ENCODE peak calls at places on chromosomes 4 and X, in ten cellular contexts. K is tibial nerve, X is ovary, H is right lobe of liver, B is adrenal gland, F is suprapubic skin, Y is upper lobe of left lung, Z is A549, W is esophagus squamous epithelium, G is breast epithelium. U is an unnamed sample.

GRCh38 chr4:174133525-174133924 is 149.9 kb downstream of the FBXO8 start:
- DNase-seq in K (no peak), X (no peak), H (no peak), B (no peak), F (no peak), Y (no peak), Z (no peak), W (no peak), G (no peak), U (no peak)

GRCh38 chr4:141338238-141338637 is 117.5 kb downstream of the ZNF330 start:
- DNase-seq in K (no peak), X (no peak), H (no peak), B (no peak), F (no peak), Y (no peak), Z (no peak), W (no peak), G (no peak), U (no peak)

GRCh38 chr4:90024519-90024918 is 102.7 kb upstream of the CCSER1 start:
- DNase-seq in K (no peak), X (no peak), H (no peak), B (no peak), F (no peak), Y (no peak), Z (no peak), W (no peak), G (no peak), U (no peak)

GRCh38 chr4:164807611-164808010 is 53.7 kb downstream of the SMIM31 start:
- DNase-seq in K (no peak), X (peak), H (no peak), B (no peak), F (no peak), Y (peak), Z (peak), W (no peak), G (no peak), U (no peak)

GRCh38 chr4:89305712-89306437 is 1.7 kb downstream of the GPRIN3 start:
- DNase-seq in K (no peak), X (no peak), H (no peak), B (no peak), F (no peak), Y (peak), Z (peak), W (no peak), G (no peak), U (no peak)

GRCh38 chrX:86845101-86845500 is 672.5 kb upstream of the KLHL4 start:
- DNase-seq in K (no peak), X (no peak), H (no peak), B (no peak), F (no peak), Y (no peak), Z (no peak), W (no peak), G (no peak), U (no peak)

GRCh38 chrX:131059231-131059630 is 1.1 kb downstream of the ARHGAP36 start:
- DNase-seq in K (no peak), X (no peak), H (no peak), B (no peak), F (no peak), Y (no peak), Z (no peak), W (no peak), G (no peak), U (no peak)

GRCh38 chr4:145153181-145153903 is 27.0 kb downstream of the OTUD4 start:
- DNase-seq in K (no peak), X (no peak), H (no peak), B (peak), F (no peak), Y (no peak), Z (no peak), W (no peak), G (no peak), U (no peak)

DNA sequence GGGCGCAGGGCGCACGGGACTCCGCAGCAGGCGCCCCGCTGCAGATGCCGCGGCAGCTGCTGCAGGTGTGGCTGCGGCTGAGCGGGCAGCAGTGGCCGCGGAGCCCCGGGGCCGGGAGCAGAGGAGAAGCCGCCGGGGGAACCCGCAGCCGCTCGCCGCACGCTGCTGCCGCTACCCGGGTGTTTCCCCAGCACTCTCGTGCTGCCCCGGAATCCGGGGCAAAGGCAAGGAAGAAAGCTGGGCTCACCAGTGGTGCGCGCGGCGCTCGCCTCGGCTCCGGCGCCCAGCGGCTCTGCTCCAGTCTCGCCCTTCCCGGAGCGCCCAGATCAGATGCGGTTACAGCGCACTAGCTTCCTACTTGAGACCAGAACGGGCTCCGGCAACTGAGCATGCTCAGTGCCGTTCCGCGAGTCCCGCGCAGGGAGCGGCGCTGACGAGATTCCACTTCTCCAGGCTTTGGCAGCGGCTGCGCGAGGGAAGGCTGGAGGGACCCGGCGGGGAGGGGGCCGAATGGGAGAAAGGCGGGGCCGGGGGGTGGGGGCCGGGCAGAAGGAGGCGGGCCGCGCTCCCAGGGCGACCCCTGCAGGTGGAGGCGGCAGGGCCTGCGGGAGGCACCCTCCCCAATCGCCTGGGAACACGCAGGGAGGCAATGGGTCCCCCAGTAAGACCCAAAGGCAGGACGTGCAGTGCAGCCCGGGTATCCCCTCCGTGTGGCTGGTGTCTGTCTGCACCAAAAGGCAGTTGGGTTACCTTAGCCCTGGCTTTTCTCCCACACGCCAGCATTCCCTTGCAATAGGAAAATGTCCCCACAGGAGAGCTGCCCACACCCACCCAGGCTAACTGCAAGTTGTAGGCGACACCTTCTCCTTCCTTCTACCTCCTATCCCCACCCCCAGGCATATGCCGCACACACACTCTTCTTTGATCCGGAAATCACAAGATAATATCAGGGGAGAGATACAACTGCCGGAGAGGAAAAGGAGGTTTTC is at the start of gene APBB2:
- DNase-seq in K (peak), X (peak), H (peak), B (peak), F (peak), Y (peak), Z (peak), W (peak), G (peak), U (peak)
- TF ChIP-seq POLR2A in K (peak), X (peak), H (peak), B (peak), F (no peak), Y (peak), Z (peak), W (peak), G (no peak), U (peak)

GRCh38 chrX:39017716-39018115 is 216.5 kb downstream of the MID1IP1 start:
- DNase-seq in K (no peak), X (no peak), H (no peak), B (peak), F (no peak), Y (no peak), Z (no peak), W (no peak), G (no peak), U (no peak)

GRCh38 chrX:39020051-39020669 is 218.9 kb downstream of the MID1IP1 start:
- DNase-seq in K (no peak), X (no peak), H (no peak), B (no peak), F (no peak), Y (peak), Z (no peak), W (no peak), G (no peak), U (no peak)

GRCh38 chrX:39018526-39018925 is 217.3 kb downstream of the MID1IP1 start:
- DNase-seq in K (no peak), X (no peak), H (no peak), B (no peak), F (no peak), Y (no peak), Z (no peak), W (no peak), G (no peak), U (no peak)

GRCh38 chrX:39016551-39016950 is 215.3 kb downstream of the MID1IP1 start:
- DNase-seq in K (no peak), X (no peak), H (peak), B (no peak), F (no peak), Y (no peak), Z (no peak), W (no peak), G (no peak), U (no peak)

DNA sequence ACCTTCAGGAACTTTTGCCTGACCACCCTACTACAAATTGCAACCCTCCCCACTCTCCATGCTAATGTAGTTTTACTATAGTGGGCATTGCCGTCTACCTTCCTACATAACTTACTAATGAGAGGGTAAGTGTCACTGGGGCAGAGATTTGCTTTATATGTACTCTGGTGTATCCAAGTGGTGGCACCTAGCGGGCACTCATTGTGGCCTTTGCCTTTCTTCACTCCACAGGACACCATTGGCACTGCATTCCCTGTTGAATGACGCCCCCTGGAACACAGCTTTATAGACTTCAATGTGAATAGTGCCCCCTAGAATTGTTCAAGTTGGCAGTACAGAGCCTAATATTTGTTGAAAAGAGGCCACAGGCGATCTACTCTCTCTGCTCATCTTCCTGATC is 215.8 kb downstream of the MID1IP1 start:
- DNase-seq in K (no peak), X (no peak), H (peak), B (no peak), F (no peak), Y (no peak), Z (peak), W (no peak), G (no peak), U (no peak)
- H3K27ac ChIP-seq in K (no peak), X (no peak), H (no peak), B (no peak), F (no peak), Y (no peak), Z (no peak), W (no peak), G (no peak), U (no peak)

GRCh38 chr4:185120631-185120946 is 22.5 kb upstream of the SLC25A4 start:
- DNase-seq in K (no peak), X (no peak), H (no peak), B (no peak), F (no peak), Y (no peak), Z (no peak), W (no peak), G (no peak), U (no peak)

GRCh38 chr4:185119927-185120630 is 23.0 kb upstream of the SLC25A4 start:
- DNase-seq in K (no peak), X (no peak), H (no peak), B (no peak), F (no peak), Y (no peak), Z (no peak), W (no peak), G (no peak), U (no peak)

GRCh38 chr4:185122681-185123345 is 20.3 kb upstream of the SLC25A4 start:
- DNase-seq in K (no peak), X (no peak), H (no peak), B (no peak), F (no peak), Y (no peak), Z (no peak), W (no peak), G (no peak), U (no peak)

GRCh38 chr4:185127021-185127925 is 15.8 kb upstream of the SLC25A4 start:
- DNase-seq in K (no peak), X (peak), H (peak), B (peak), F (no peak), Y (no peak), Z (peak), W (no peak), G (no peak), U (peak)

GRCh38 chr4:185123479-185123878 is 19.6 kb upstream of the SLC25A4 start:
- DNase-seq in K (no peak), X (no peak), H (no peak), B (no peak), F (no peak), Y (no peak), Z (no peak), W (no peak), G (no peak), U (no peak)
- H3K4me3 ChIP-seq in K (no peak), X (no peak), H (no peak), B (no peak), F (no peak), Y (no peak), Z (no peak), W (no peak), G (no peak), U (no peak)

GRCh38 chr4:109560687-109561452 is 824 bp downstream of the MCUB start:
- DNase-seq in K (no peak), X (peak), H (peak), B (peak), F (peak), Y (peak), Z (peak), W (no peak), G (peak), U (peak)
- TF ChIP-seq POLR2A in K (no peak), X (no peak), H (no peak), B (no peak), F (no peak), Y (no peak), Z (no peak), W (no peak), G (no peak), U (no peak)

GRCh38 chr4:57043304-57044251 is 64.9 kb downstream of the POLR2B start:
- DNase-seq in K (no peak), X (no peak), H (no peak), B (no peak), F (no peak), Y (no peak), Z (no peak), W (no peak), G (peak), U (no peak)
- H3K27ac ChIP-seq in K (peak), X (peak), H (peak), B (peak), F (peak), Y (peak), Z (peak), W (peak), G (peak), U (peak)

GRCh38 chr4:76232681-76233080 is 18.8 kb upstream of the FAM47E start:
- DNase-seq in K (no peak), X (no peak), H (no peak), B (no peak), F (no peak), Y (no peak), Z (no peak), W (no peak), G (no peak), U (no peak)

GRCh38 chr4:76233534-76233933 is 18.0 kb upstream of the FAM47E start:
- DNase-seq in K (no peak), X (no peak), H (no peak), B (no peak), F (no peak), Y (no peak), Z (no peak), W (no peak), G (no peak), U (no peak)

GRCh38 chr4:76234679-76235044 is 16.9 kb upstream of the FAM47E start:
- DNase-seq in K (no peak), X (no peak), H (no peak), B (no peak), F (no peak), Y (no peak), Z (no peak), W (no peak), G (no peak), U (no peak)

GRCh38 chr4:76233967-76234678 is 17.4 kb upstream of the FAM47E start:
- DNase-seq in K (no peak), X (no peak), H (no peak), B (no peak), F (no peak), Y (peak), Z (peak), W (no peak), G (no peak), U (no peak)

GRCh38 chr4:76233088-76233487 is 18.4 kb upstream of the FAM47E start:
- DNase-seq in K (no peak), X (no peak), H (no peak), B (no peak), F (no peak), Y (no peak), Z (no peak), W (no peak), G (no peak), U (no peak)
- H3K4me3 ChIP-seq in K (no peak), X (no peak), H (no peak), B (no peak), F (peak), Y (no peak), Z (no peak), W (peak), G (no peak), U (no peak)

GRCh38 chr4:20251061-20251795 is 477 bp upstream of the SLIT2 start:
- DNase-seq in K (no peak), X (no peak), H (no peak), B (no peak), F (no peak), Y (no peak), Z (no peak), W (no peak), G (no peak), U (no peak)

GRCh38 chr4:20253799-20254409 is 2.2 kb downstream of the SLIT2 start:
- DNase-seq in K (no peak), X (peak), H (peak), B (peak), F (peak), Y (peak), Z (no peak), W (no peak), G (no peak), U (no peak)

GRCh38 chr4:20252656-20253271 is 1.1 kb downstream of the SLIT2 start:
- DNase-seq in K (peak), X (peak), H (peak), B (peak), F (peak), Y (peak), Z (no peak), W (no peak), G (no peak), U (no peak)

GRCh38 chr4:20253272-20253798 is 1.6 kb downstream of the SLIT2 start:
- DNase-seq in K (no peak), X (no peak), H (no peak), B (no peak), F (no peak), Y (no peak), Z (no peak), W (no peak), G (no peak), U (no peak)

DNA sequence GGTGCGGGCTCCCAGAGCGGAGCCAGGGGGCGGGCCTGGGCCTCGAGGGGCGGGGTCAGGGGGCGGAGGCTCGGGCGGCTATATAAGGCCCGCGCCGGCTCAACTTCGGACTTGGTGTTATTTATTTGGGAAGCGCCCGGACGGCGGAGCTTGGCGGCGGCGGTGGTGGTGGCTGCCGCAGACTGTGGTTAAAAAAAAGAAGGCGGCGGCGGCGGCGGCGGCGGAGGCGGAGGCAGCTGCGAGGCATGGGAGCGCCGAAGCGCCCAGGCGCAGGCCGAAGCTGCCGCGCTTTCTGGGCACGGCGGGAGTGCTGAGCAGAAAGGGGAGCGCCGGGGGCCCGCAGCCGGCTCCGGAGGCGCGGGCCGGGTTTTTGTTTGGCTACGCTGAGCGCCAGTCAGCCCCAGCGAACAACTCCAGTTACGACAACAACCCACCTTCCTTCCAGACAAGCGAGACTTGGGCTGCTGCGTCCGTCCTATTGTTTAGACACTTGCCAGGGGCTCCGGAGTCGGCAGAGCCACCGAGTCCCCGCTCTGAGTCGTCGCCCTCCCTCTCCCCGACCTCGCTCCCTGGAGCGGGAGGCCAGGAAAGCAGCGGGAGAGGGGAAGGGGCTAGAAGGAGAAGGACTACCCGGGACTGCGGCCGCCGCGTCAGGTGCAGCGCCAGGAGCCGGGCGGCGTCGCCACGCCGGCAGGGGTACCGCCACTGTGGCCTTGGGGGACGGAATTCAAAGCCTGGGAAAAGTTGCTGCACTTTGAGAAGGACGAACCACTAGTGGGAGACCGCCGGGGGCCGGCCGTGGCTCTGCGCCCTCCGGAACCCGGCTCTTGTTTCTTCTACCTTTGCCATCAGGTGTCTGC is at the start of gene SLIT2:
- DNase-seq in K (peak), X (peak), H (peak), B (peak), F (peak), Y (peak), Z (peak), W (no peak), G (peak), U (peak)
- TF ChIP-seq POLR2A in K (peak), X (peak), H (peak), B (peak), F (no peak), Y (peak), Z (no peak), W (no peak), G (no peak), U (peak)

DNA sequence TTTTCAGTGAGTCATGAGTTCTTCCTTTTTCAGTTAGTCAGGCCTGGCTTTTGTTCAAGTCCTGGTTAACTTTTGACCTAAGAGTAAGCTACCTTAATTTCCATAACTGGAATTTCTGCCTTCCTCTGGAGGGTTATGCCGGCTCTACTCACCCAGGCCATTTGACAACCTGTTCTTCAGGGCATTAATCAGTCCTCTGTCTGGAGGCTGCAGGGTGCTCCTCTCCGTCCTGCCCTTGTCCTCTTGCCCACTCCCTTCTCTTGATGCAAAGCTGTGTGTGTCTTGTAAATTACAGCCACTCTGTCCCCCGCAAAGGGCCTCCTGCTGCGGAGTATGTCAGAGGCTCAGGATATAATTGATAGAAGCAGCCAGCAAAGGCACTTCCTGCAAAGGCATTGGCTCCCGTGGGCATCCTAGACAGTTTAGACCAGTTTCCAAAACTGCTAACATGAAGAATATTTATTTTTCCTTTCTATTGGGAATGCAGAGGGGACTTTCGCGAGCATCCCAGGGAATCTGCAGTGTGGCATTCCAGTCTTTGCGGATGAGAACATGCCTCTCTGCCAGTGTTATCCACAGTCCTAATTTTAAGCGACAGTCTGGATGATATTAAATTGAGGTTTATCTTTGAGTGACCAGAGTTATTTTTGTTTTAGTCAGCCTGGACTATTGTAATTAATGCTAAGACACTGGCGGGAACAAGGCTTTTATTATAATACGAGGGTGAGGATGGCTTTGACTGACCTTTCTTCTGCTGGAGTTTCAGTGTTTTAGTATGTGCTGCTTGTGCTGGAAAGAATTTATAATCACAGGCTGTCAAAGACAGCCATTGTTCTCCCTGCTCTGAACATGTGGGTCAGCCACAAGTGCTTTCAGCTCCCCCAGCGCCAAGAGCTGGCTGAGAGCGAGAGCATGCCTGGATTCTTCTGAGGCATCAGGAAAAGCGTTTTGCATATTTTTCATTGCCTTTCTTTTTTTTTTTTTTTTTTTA is 74.2 kb downstream of the LIMCH1 start:
- DNase-seq in K (peak), X (peak), H (no peak), B (peak), F (no peak), Y (peak), Z (peak), W (no peak), G (peak), U (peak)
- H3K27ac ChIP-seq in K (no peak), X (no peak), H (no peak), B (peak), F (peak), Y (peak), Z (peak), W (peak), G (peak), U (no peak)

GRCh38 chr4:37978509-37978908 is 18.3 kb downstream of the PTTG2 start:
- DNase-seq in K (no peak), X (no peak), H (no peak), B (no peak), F (no peak), Y (no peak), Z (no peak), W (no peak), G (no peak), U (no peak)
- H3K4me3 ChIP-seq in K (peak), X (peak), H (peak), B (no peak), F (peak), Y (peak), Z (peak), W (peak), G (peak), U (peak)